ENCODE peak calls at places on chromosomes 1 and 21, in four cellular contexts. T is SW480; G is GM23338; L is stimulated activated CD4-positive, alpha-beta T cell treated with anti-CD3 and anti-CD28 coated beads, Interleukin-1b, Interleukin-23, amount 100 ng/mL, for 24 hours. F is an unnamed sample.

GRCh38 chr1:156658496-156658895 is 16.6 kb downstream of the BCAN start:
- DNase-seq in T (no peak), G (no peak), L (no peak), F (peak; percentile 29)

GRCh38 chr21:18294100-18294499 is 49.5 kb downstream of the CHODL start:
- DNase-seq in T (no peak), G (no peak), L (no peak), F (no peak)

GRCh38 chr1:104531990-104532389 is 782.3 kb downstream of the AMY1C start:
- DNase-seq in T (no peak), G (no peak), L (no peak), F (no peak)

GRCh38 chr1:19272064-19272463 is 16.5 kb downstream of the AKR7A3 start:
- DNase-seq in T (no peak), G (no peak), L (no peak), F (no peak)

GRCh38 chr1:180143359-180143758 is 11.3 kb upstream of the QSOX1 start:
- DNase-seq in T (no peak), G (no peak), L (no peak), F (no peak)

GRCh38 chr1:112761714-112762480 is 46.8 kb upstream of the PPM1J start:
- DNase-seq in T (no peak), G (no peak), L (no peak), F (no peak)

GRCh38 chr21:36156339-36156814 is 247 bp upstream of the DOP1B start:
- DNase-seq in T (peak; percentile 97), G (peak; percentile 100), L (peak; percentile 100), F (peak; percentile 99)

GRCh38 chr1:25922633-25923567 is 16.7 kb upstream of the STMN1 start:
- DNase-seq in T (peak; percentile 61), G (peak; percentile 83), L (peak; percentile 12), F (peak; percentile 54)

GRCh38 chr1:223844521-223844961 is 1.2 kb downstream of the TP53BP2 start:
- DNase-seq in T (no peak), G (no peak), L (peak; percentile 48), F (no peak)

GRCh38 chr1:3373700-3374405 is 80.6 kb upstream of the ARHGEF16 start:
- DNase-seq in T (no peak), G (no peak), L (no peak), F (no peak)

GRCh38 chr1:40898434-40898900 is 36.3 kb upstream of the CITED4 start:
- DNase-seq in T (peak; percentile 17), G (no peak), L (no peak), F (peak; percentile 29)

GRCh38 chr1:47756006-47756405 is 241.2 kb downstream of the TRABD2B start:
- DNase-seq in T (no peak), G (no peak), L (no peak), F (no peak)

GRCh38 chr1:246338098-246338497 is 169.0 kb downstream of the SMYD3 start:
- DNase-seq in T (no peak), G (no peak), L (no peak), F (no peak)

GRCh38 chr1:33182452-33182851 is 609 bp upstream of the TRIM62 start:
- DNase-seq in T (peak; percentile 9), G (peak; percentile 33), L (no peak), F (no peak)

GRCh38 chr1:191588905-191589304 is 569.4 kb upstream of the RGS18 start:
- DNase-seq in T (no peak), G (no peak), L (no peak), F (no peak)

GRCh38 chr1:222416001-222416791 is 131.7 kb downstream of the HHIPL2 start:
- DNase-seq in T (no peak), G (no peak), L (peak; percentile 19), F (no peak)

GRCh38 chr21:41970099-41970391 is 16.2 kb upstream of the C2CD2 start:
- DNase-seq in T (no peak), G (no peak), L (no peak), F (no peak)

GRCh38 chr1:225897595-225898514 is 8.9 kb upstream of the LEFTY1 start:
- DNase-seq in T (no peak), G (no peak), L (no peak), F (no peak)

GRCh38 chr1:1434131-1434811 is 1.2 kb upstream of the VWA1 start:
- DNase-seq in T (no peak), G (peak; percentile 72), L (no peak), F (peak; percentile 67)

GRCh38 chr1:198771562-198772153 is 132.8 kb downstream of the PTPRC start:
- DNase-seq in T (peak; percentile 29), G (peak; percentile 75), L (no peak), F (no peak)

GRCh38 chr1:201270616-201271390 is 12.5 kb upstream of the PKP1 start:
- DNase-seq in T (no peak), G (no peak), L (no peak), F (no peak)

GRCh38 chr1:169363046-169363756 is 4.4 kb downstream of the NME7 start:
- DNase-seq in T (peak; percentile 49), G (no peak), L (no peak), F (no peak)